ENCODE peak calls at places on chromosomes 6 and 20, in five cellular contexts. Q is occipital lobe, U is A673, L is left cardiac atrium, S is hypothalamus. A is an unnamed sample.

GRCh38 chr6:132270745-132271414 is 130.4 kb downstream of the MOXD1 start:
- DNase-seq in Q (no peak), U (no peak), L (no peak), S (no peak), A (no peak)

GRCh38 chr6:24963887-24964570 is 28.3 kb upstream of the RIPOR2 start:
- DNase-seq in Q (no peak), U (no peak), L (no peak), S (no peak), A (no peak)

GRCh38 chr6:3617192-3617631 is 134.3 kb downstream of the PXDC1 start:
- DNase-seq in Q (no peak), U (peak), L (no peak), S (no peak), A (no peak)

GRCh38 chr6:13194852-13195251 is 133.5 kb downstream of the TBC1D7 start:
- DNase-seq in Q (no peak), U (peak), L (peak), S (peak), A (peak)

GRCh38 chr6:40937491-40937890 is 101.5 kb downstream of the UNC5CL start:
- DNase-seq in Q (no peak), U (no peak), L (no peak), S (no peak), A (no peak)

GRCh38 chr6:169719117-169719516 is 5.2 kb downstream of the PHF10 start:
- DNase-seq in Q (no peak), U (no peak), L (no peak), S (no peak), A (no peak)

GRCh38 chr6:39208233-39208720 is 21.0 kb downstream of the KCNK5 start:
- DNase-seq in Q (no peak), U (no peak), L (no peak), S (no peak), A (no peak)

GRCh38 chr6:90362273-90362672 is 65.6 kb upstream of the BACH2 start:
- DNase-seq in Q (no peak), U (no peak), L (peak), S (no peak), A (no peak)

GRCh38 chr6:31414771-31415270 is 11.4 kb downstream of the MICA start:
- DNase-seq in Q (no peak), U (no peak), L (no peak), S (no peak), A (no peak)

GRCh38 chr20:23533161-23533560 is 35.1 kb downstream of the CST9L start:
- DNase-seq in Q (no peak), U (no peak), L (no peak), S (no peak), A (no peak)

GRCh38 chr20:21571841-21572690 is 58.2 kb upstream of the NKX2-2 start:
- DNase-seq in Q (no peak), U (peak), L (no peak), S (peak), A (no peak)

GRCh38 chr6:76788154-76788553 is 675.1 kb downstream of the HTR1B start:
- DNase-seq in Q (no peak), U (no peak), L (no peak), S (no peak), A (no peak)

GRCh38 chr6:104633125-104633524 is 226.6 kb downstream of the HACE1 start:
- DNase-seq in Q (no peak), U (peak), L (no peak), S (no peak), A (no peak)

GRCh38 chr6:12147557-12148316 is 135.6 kb downstream of the HIVEP1 start:
- DNase-seq in Q (no peak), U (no peak), L (no peak), S (no peak), A (no peak)

GRCh38 chr20:10654630-10655029 is 19.2 kb downstream of the JAG1 start:
- DNase-seq in Q (no peak), U (no peak), L (no peak), S (no peak), A (peak)

GRCh38 chr6:8236956-8237355 is 134.6 kb upstream of the EEF1E1 start:
- DNase-seq in Q (no peak), U (no peak), L (no peak), S (no peak), A (no peak)

GRCh38 chr6:10505529-10505928 is 15.6 kb upstream of the GCNT2 start:
- DNase-seq in Q (no peak), U (peak), L (no peak), S (no peak), A (peak)

GRCh38 chr6:32836873-32837272 is 1.7 kb downstream of the TAP2 start:
- DNase-seq in Q (no peak), U (no peak), L (no peak), S (no peak), A (no peak)

GRCh38 chr6:70310063-70310694 is 7.3 kb upstream of the COL9A1 start:
- DNase-seq in Q (no peak), U (peak), L (no peak), S (no peak), A (no peak)

GRCh38 chr6:82984720-82985119 is 80.9 kb downstream of the UBE3D start:
- DNase-seq in Q (no peak), U (no peak), L (no peak), S (no peak), A (no peak)

GRCh38 chr6:188821-189655 is 103.2 kb upstream of the DUSP22 start:
- DNase-seq in Q (peak), U (peak), L (peak), S (peak), A (peak)

GRCh38 chr6:15948930-15949900 is 179.7 kb upstream of the MYLIP start:
- DNase-seq in Q (no peak), U (no peak), L (no peak), S (no peak), A (peak)

GRCh38 chr6:83536034-83536646 is 23.8 kb downstream of the PRSS35 start:
- DNase-seq in Q (no peak), U (peak), L (peak), S (peak), A (peak)

GRCh38 chr20:47502271-47502730 is 614 bp downstream of the NCOA3 start:
- DNase-seq in Q (no peak), U (peak), L (no peak), S (no peak), A (peak)